ENCODE peak calls at places on chromosomes 7 and 10, in ten cellular contexts. O, F, E, I, S, V, A, H, P and D are unnamed samples.

GRCh38 chr7:45255187-45255586 is 97.6 kb downstream of the RAMP3 start:
- DNase-seq in V (no peak), F (no peak), O (no peak), H (no peak), E (no peak), P (no peak), A (no peak), I (no peak), S (no peak), D (no peak)

GRCh38 chr10:102384606-102385429 is 10.7 kb upstream of the NFKB2 start:
- DNase-seq in F (no peak), O (peak), V (no peak), H (no peak), A (peak), E (peak), I (no peak), S (no peak), P (no peak), D (peak)

GRCh38 chr7:87330942-87331341 is 14.5 kb upstream of the CROT start:
- DNase-seq in F (no peak), E (peak), P (no peak), V (no peak), O (no peak), A (no peak), I (no peak), S (no peak), H (no peak), D (no peak)

GRCh38 chr7:95824586-95824985 is 52.2 kb downstream of the DYNC1I1 start:
- DNase-seq in A (no peak), V (no peak), F (no peak), P (no peak), I (no peak), H (no peak), S (no peak), O (no peak), E (no peak), D (no peak)

GRCh38 chr7:5776894-5777645 is 4.4 kb downstream of the RNF216 start:
- DNase-seq in S (no peak), O (no peak), A (no peak), E (no peak), F (no peak), P (no peak), I (no peak), V (no peak), H (no peak), D (no peak)

GRCh38 chr7:128869944-128870285 is 7.3 kb downstream of the ATP6V1F start:
- DNase-seq in H (no peak), P (no peak), E (no peak), O (no peak), F (no peak), S (no peak), V (peak), I (no peak), A (peak), D (no peak)

GRCh38 chr7:113824117-113824823 is 94.5 kb downstream of the PPP1R3A start:
- DNase-seq in H (no peak), P (no peak), I (no peak), A (peak), S (no peak), E (no peak), V (no peak), F (no peak), O (peak), D (no peak)

GRCh38 chr7:12066004-12066403 is 145.1 kb upstream of the TMEM106B start:
- DNase-seq in P (no peak), E (peak), F (no peak), H (no peak), A (no peak), O (no peak), I (no peak), V (no peak), S (no peak), D (no peak)

GRCh38 chr7:8566016-8566415 is 132.6 kb downstream of the NXPH1 start:
- DNase-seq in F (no peak), P (no peak), S (no peak), H (no peak), E (no peak), V (no peak), I (no peak), A (no peak), O (no peak), D (no peak)

GRCh38 chr7:127885843-127886242 is 145.4 kb downstream of the LRRC4 start:
- DNase-seq in P (peak), F (no peak), I (no peak), O (peak), H (no peak), V (no peak), S (no peak), A (peak), E (peak), D (peak)

GRCh38 chr7:69695998-69696657 is 97.9 kb downstream of the AUTS2 start:
- DNase-seq in A (no peak), P (no peak), I (no peak), H (no peak), F (peak), E (peak), O (no peak), V (no peak), S (no peak), D (no peak)

GRCh38 chr10:91210435-91210834 is 10.0 kb upstream of the PCGF5 start:
- DNase-seq in A (no peak), S (no peak), V (no peak), E (no peak), O (no peak), H (no peak), F (no peak), P (peak), I (peak), D (no peak)

GRCh38 chr7:557556-557877 is 37.9 kb upstream of the PDGFA start:
- DNase-seq in E (no peak), V (no peak), H (no peak), O (no peak), P (no peak), F (no peak), I (no peak), A (no peak), S (no peak), D (peak)

GRCh38 chr10:132404911-132405462 is 8.0 kb downstream of the PWWP2B start:
- DNase-seq in H (no peak), P (peak), S (no peak), F (no peak), A (no peak), E (peak), I (no peak), O (no peak), V (peak), D (no peak)

GRCh38 chr7:44735403-44736165 is 13.1 kb upstream of the ZMIZ2 start:
- DNase-seq in H (no peak), A (peak), V (no peak), I (no peak), P (no peak), E (peak), O (peak), F (peak), S (no peak), D (no peak)

GRCh38 chr10:124381011-124381591 is 37.6 kb downstream of the OAT start:
- DNase-seq in V (no peak), F (no peak), P (no peak), H (no peak), A (no peak), I (no peak), S (no peak), O (peak), E (no peak), D (peak)

GRCh38 chr10:35324196-35324595 is 12.1 kb upstream of the CCNY start:
- DNase-seq in H (no peak), F (no peak), O (peak), A (peak), V (no peak), I (no peak), S (no peak), E (peak), P (no peak), D (no peak)

GRCh38 chr7:158655931-158656441 is 48.6 kb downstream of the NCAPG2 start:
- DNase-seq in V (no peak), S (no peak), O (no peak), P (no peak), F (peak), E (no peak), A (no peak), H (no peak), I (no peak), D (no peak)

GRCh38 chr7:131919920-131920709 is 363.7 kb upstream of the PODXL start:
- DNase-seq in S (no peak), A (no peak), O (no peak), P (no peak), F (peak), I (no peak), E (no peak), V (peak), H (no peak), D (no peak)

GRCh38 chr7:32221056-32221455 is 150.8 kb upstream of the PDE1C start:
- DNase-seq in F (no peak), P (no peak), H (no peak), E (no peak), A (no peak), V (no peak), I (no peak), O (no peak), S (no peak), D (no peak)

GRCh38 chr7:155362380-155363145 is 64.9 kb downstream of the INSIG1 start:
- DNase-seq in F (no peak), E (no peak), O (no peak), P (no peak), V (no peak), S (no peak), H (no peak), I (no peak), A (no peak), D (peak)

GRCh38 chr7:101614098-101614938 is 14.8 kb downstream of the MYL10 start:
- DNase-seq in V (no peak), S (no peak), H (no peak), E (peak), P (no peak), F (no peak), O (no peak), A (no peak), I (no peak), D (peak)

GRCh38 chr10:61978965-61979364 is 77.5 kb downstream of the ARID5B start:
- DNase-seq in E (no peak), I (no peak), H (no peak), A (no peak), F (no peak), O (no peak), V (peak), S (no peak), P (no peak), D (no peak)

GRCh38 chr7:82839555-82839954 is 323.1 kb downstream of the PCLO start:
- DNase-seq in V (peak), I (no peak), S (no peak), H (no peak), E (no peak), A (no peak), O (no peak), F (no peak), P (no peak), D (no peak)

GRCh38 chr7:45073843-45074737 is 14.7 kb downstream of the NACAD start:
- DNase-seq in S (no peak), V (no peak), E (no peak), P (no peak), O (no peak), A (no peak), I (no peak), H (no peak), F (no peak), D (peak)

DNA sequence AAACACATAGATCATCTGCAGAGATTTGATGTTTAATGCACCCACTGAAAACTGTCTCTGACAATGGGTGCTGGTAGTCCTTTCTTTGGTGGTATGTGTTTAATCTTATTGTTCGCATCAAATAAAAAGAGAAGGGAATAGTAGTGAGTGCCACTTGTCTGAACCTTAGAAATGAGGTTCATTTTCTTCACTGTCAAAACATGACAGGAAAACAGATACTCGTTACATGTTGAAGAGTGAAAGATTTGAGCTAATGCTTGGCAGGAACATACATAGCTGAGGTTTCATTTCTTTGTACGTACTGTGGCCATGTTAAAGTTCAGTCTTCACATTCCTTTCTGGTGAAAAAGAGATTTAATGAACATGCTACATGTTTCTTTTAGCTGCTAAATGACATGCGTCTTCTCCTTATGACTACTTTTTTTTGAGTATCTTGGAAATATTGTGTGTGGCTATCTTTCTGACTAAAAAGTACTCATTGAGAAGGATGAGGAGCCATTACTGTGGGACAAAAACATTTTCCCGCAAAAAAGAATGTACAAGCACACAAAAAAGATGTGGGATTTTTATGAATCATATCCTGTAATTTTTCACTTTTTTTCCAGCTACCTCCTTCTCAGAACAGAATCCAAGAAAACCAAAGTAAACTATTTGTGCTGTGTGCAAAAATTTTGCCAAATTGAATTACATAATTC is 108.0 kb downstream of the TWIST1 start:
- DNase-seq in H (no peak), O (peak), A (peak), V (no peak), S (no peak), P (no peak), F (no peak), E (no peak), I (no peak), D (no peak)
- H3K27ac ChIP-seq in H (no peak), O (no peak), A (peak), V (no peak), S (no peak), P (no peak), F (no peak), E (no peak), I (no peak), D (no peak)

GRCh38 chr7:120926943-120927346 is 23.6 kb upstream of the ING3 start:
- DNase-seq in V (peak), S (no peak), P (no peak), I (no peak), E (peak), A (no peak), O (no peak), F (no peak), H (no peak), D (no peak)
- H3K27ac ChIP-seq in V (no peak), S (no peak), P (no peak), I (no peak), E (no peak), A (no peak), O (no peak), F (no peak), H (no peak), D (no peak)

GRCh38 chr7:150325901-150326300 is 2.6 kb upstream of the ACTR3C start:
- DNase-seq in H (no peak), I (no peak), P (no peak), S (no peak), F (no peak), A (no peak), E (no peak), O (no peak), V (no peak), D (no peak)
- H3K27ac ChIP-seq in H (no peak), I (no peak), P (no peak), S (no peak), F (no peak), A (no peak), E (peak), O (no peak), V (no peak), D (no peak)

DNA sequence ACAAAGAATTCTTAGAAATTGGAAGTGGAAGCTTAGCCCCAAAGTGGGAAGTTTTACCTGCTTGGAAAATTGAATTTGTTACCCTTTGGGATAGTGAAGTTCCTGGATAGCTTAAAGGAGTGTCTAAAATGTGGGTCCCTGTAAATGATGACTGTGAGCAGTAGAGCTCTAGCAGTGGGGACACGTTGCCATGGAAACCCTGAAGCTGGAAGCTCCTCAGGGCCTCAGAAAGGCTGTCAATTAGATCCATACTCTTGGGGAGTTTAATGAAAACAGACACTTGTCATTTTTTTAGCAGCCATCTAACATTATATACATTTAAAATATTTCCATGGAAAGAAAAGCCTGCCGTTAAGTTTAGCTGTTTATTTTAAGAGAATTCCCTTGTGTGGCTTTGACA is 518.3 kb downstream of the CCSER2 start:
- DNase-seq in F (no peak), V (no peak), O (no peak), E (no peak), S (no peak), A (no peak), P (no peak), I (no peak), H (no peak), D (no peak)
- H3K27ac ChIP-seq in F (no peak), V (no peak), O (no peak), E (no peak), S (no peak), A (no peak), P (no peak), I (no peak), H (no peak), D (no peak)

DNA sequence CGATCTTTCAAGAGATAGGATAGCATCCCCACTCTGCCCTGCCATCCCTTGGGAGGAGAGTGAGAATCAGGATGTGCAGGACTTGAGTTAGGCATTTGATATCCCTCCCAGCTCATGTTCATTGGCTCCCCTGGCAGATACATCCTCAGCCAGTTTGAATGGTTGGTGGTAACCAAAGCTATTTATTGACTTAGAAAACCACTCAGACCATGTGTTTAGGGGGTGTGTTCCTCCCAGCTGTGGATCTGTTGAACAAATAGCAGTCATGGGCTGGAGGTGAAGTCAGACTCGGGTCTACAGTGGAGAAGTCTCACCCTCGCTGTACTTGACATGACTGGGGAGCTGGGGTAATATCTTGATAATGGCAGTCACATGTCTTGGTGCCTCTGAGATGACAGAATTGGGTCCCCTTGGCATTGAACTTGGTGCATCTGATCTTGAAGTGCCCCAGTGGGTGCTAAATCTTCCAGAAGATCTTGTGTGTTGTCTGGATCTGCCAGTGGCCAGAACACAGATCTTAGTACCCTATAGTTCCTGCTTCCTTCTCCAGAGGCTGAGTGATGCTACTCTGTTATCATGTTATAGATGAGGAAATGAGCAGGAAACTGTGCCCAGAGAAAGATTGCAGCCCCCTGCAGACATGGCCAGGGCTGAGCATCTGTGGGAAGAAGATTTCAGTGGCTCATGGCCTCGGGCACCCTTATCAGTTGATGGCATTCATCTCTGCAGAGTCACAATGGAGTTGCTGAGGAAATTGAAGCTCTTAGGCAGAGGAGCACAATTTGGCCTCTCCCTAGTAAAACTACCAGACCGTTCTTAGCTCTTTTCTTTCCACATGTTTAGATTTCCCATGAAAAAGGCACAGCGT is 50.4 kb downstream of the ADRA2A start:
- DNase-seq in O (no peak), F (no peak), P (no peak), A (no peak), E (peak), V (no peak), I (no peak), S (no peak), H (no peak), D (no peak)
- H3K27ac ChIP-seq in O (no peak), F (no peak), P (no peak), A (no peak), E (no peak), V (no peak), I (no peak), S (no peak), H (no peak), D (no peak)

DNA sequence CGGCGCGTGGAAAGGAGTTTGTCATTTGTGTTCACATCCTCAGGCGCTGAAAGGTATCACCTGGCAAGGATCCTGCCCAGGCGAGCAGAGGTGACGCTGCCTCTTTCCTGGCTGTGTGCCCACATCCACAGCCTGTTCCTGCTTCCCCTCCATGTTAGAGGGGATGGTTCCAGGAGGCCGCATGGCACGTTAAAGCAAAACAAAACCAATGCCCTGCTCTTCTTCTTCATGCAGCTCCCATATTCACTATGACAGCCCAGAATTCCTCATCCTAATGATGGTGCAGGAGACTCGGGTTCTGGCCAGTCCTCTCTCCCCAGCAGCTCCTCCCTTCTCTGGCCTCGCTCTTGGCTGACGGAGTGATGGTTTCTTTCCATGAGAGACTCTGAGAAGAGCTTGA is 678.5 kb upstream of the ANKRD30A start:
- DNase-seq in I (no peak), F (no peak), H (no peak), V (no peak), A (no peak), O (no peak), S (peak), E (no peak), P (peak), D (no peak)
- H3K27ac ChIP-seq in I (no peak), F (no peak), H (no peak), V (no peak), A (no peak), O (no peak), S (no peak), E (no peak), P (no peak), D (peak)

GRCh38 chr10:17209931-17210330 is 8.5 kb upstream of the TRDMT1 start:
- DNase-seq in V (no peak), P (no peak), O (no peak), E (no peak), I (no peak), A (peak), H (no peak), S (no peak), F (no peak), D (no peak)
- H3K27ac ChIP-seq in V (no peak), P (no peak), O (no peak), E (no peak), I (no peak), A (peak), H (no peak), S (peak), F (no peak), D (peak)

GRCh38 chr7:139630643-139631519 is 107.4 kb downstream of the CLEC2L start:
- DNase-seq in A (no peak), F (no peak), V (no peak), S (no peak), E (no peak), I (no peak), O (no peak), P (no peak), H (no peak), D (no peak)

GRCh38 chr7:139634087-139634486 is 110.6 kb downstream of the CLEC2L start:
- DNase-seq in F (no peak), V (no peak), O (no peak), H (no peak), S (no peak), P (no peak), A (no peak), I (no peak), E (no peak), D (no peak)

GRCh38 chr7:139639563-139639962 is 116.1 kb downstream of the CLEC2L start:
- DNase-seq in A (no peak), I (no peak), O (no peak), H (no peak), F (no peak), E (no peak), P (no peak), V (no peak), S (no peak), D (no peak)

GRCh38 chr7:139631520-139632031 is 108.1 kb downstream of the CLEC2L start:
- DNase-seq in F (no peak), I (no peak), O (no peak), S (no peak), H (no peak), V (no peak), P (no peak), E (no peak), A (no peak), D (no peak)

GRCh38 chr7:139635521-139636240 is 112.2 kb downstream of the CLEC2L start:
- DNase-seq in V (no peak), P (no peak), F (no peak), H (no peak), S (no peak), O (no peak), I (no peak), A (no peak), E (no peak), D (no peak)
- H3K27ac ChIP-seq in V (no peak), P (no peak), F (no peak), H (peak), S (no peak), O (no peak), I (no peak), A (no peak), E (no peak), D (no peak)